ENCODE peak calls at places on chromosomes 16 and 17, in ten cellular contexts. J is left colon; R is stimulated activated CD4-positive, alpha-beta T cell treated with anti-CD3 and anti-CD28 coated beads, TNF-alpha, amount 100 ng/mL, for 24 hours; Q is iris pigment epithelial cell; H is adrenal gland; I is NCI-H2081; E is activated CD8-positive, alpha-beta memory T cell treated with anti-CD3 and anti-CD28 coated beads for 24 hours; W is iPS DF 19.7; B is T-helper 2 cell; V is stimulated activated CD8-positive, alpha-beta memory T cell treated with anti-CD3 and anti-CD28 coated beads, Interleukin-2, amount 100 ng/mL, for 48 hours. M is an unnamed sample.
A peak's percentile ranks its signal among the peaks of the same experiment; 100 is the strongest.

GRCh38 chr16:1080801-1081733 is 8.5 kb downstream of the SSTR5 start:
- DNase-seq in J (no peak), R (no peak), Q (no peak), H (no peak), I (no peak), E (no peak), W (no peak), B (no peak), V (no peak), M (no peak)

GRCh38 chr17:15307686-15308085 is 33.7 kb downstream of the TEKT3 start:
- DNase-seq in J (peak; percentile 8), R (no peak), Q (no peak), H (no peak), I (no peak), E (no peak), W (no peak), B (no peak), V (no peak), M (no peak)

GRCh38 chr16:48277158-48277557 is 29.8 kb upstream of the ABCC11 start:
- DNase-seq in J (peak; percentile 41), R (no peak), Q (no peak), H (no peak), I (peak; percentile 13), E (no peak), W (no peak), B (no peak), V (no peak), M (no peak)

GRCh38 chr17:78237403-78238012 is 6.1 kb downstream of the TMEM235 start:
- DNase-seq in J (no peak), R (no peak), Q (no peak), H (no peak), I (no peak), E (no peak), W (no peak), B (no peak), V (no peak), M (no peak)

GRCh38 chr17:65402513-65403086 is 158.8 kb downstream of the AXIN2 start:
- DNase-seq in J (no peak), R (no peak), Q (no peak), H (no peak), I (no peak), E (no peak), W (no peak), B (no peak), V (no peak), M (no peak)

GRCh38 chr16:86231321-86231995 is 278.9 kb upstream of the FOXF1 start:
- DNase-seq in J (no peak), R (no peak), Q (no peak), H (no peak), I (no peak), E (no peak), W (no peak), B (no peak), V (no peak), M (no peak)

GRCh38 chr17:61617261-61617660 is 26.2 kb upstream of the NACA2 start:
- DNase-seq in J (no peak), R (no peak), Q (no peak), H (no peak), I (no peak), E (no peak), W (no peak), B (no peak), V (no peak), M (no peak)

GRCh38 chr16:84448444-84448843 is 56.0 kb downstream of the MEAK7 start:
- DNase-seq in J (no peak), R (no peak), Q (no peak), H (no peak), I (no peak), E (no peak), W (no peak), B (no peak), V (no peak), M (no peak)

GRCh38 chr16:20952144-20952797 is 51.7 kb downstream of the LYRM1 start:
- DNase-seq in J (no peak), R (no peak), Q (no peak), H (no peak), I (no peak), E (no peak), W (peak; percentile 17), B (no peak), V (no peak), M (no peak)

GRCh38 chr17:34601431-34601830 is 22.0 kb downstream of the TMEM132E start:
- DNase-seq in J (no peak), R (no peak), Q (no peak), H (no peak), I (no peak), E (no peak), W (no peak), B (no peak), V (no peak), M (no peak)

GRCh38 chr16:4110680-4111079 is 5.6 kb downstream of the ADCY9 start:
- DNase-seq in J (peak; percentile 76), R (no peak), Q (no peak), H (no peak), I (no peak), E (no peak), W (no peak), B (no peak), V (no peak), M (no peak)

GRCh38 chr17:32503251-32504165 is 16.7 kb downstream of the CDK5R1 start:
- DNase-seq in J (no peak), R (no peak), Q (peak; percentile 27), H (no peak), I (no peak), E (peak; percentile 73), W (no peak), B (no peak), V (no peak), M (peak; percentile 25)

GRCh38 chr16:77993111-77993571 is 29.2 kb upstream of the CLEC3A start:
- DNase-seq in J (no peak), R (no peak), Q (peak; percentile 59), H (no peak), I (no peak), E (no peak), W (no peak), B (no peak), V (no peak), M (no peak)

GRCh38 chr16:87140211-87141200 is 176.7 kb downstream of the C16orf95 start:
- DNase-seq in J (no peak), R (no peak), Q (no peak), H (no peak), I (no peak), E (no peak), W (no peak), B (no peak), V (no peak), M (no peak)

GRCh38 chr16:75789237-75789636 is 62.9 kb upstream of the CPHXL start:
- DNase-seq in J (no peak), R (no peak), Q (peak; percentile 49), H (no peak), I (peak; percentile 25), E (no peak), W (peak; percentile 2), B (no peak), V (no peak), M (no peak)

GRCh38 chr17:74147436-74147835 is 56.0 kb upstream of the RPL38 start:
- DNase-seq in J (no peak), R (no peak), Q (no peak), H (no peak), I (no peak), E (no peak), W (no peak), B (no peak), V (no peak), M (no peak)

GRCh38 chr16:30896203-30896889 is at the start of gene CTF1:
- DNase-seq in J (peak; percentile 60), R (peak; percentile 24), Q (peak; percentile 88), H (peak; percentile 80), I (no peak), E (no peak), W (peak; percentile 40), B (no peak), V (no peak), M (no peak)

GRCh38 chr17:74059471-74059870 is 144.0 kb upstream of the RPL38 start:
- DNase-seq in J (no peak), R (no peak), Q (no peak), H (no peak), I (peak; percentile 43), E (no peak), W (no peak), B (no peak), V (no peak), M (no peak)

GRCh38 chr17:64491034-64491860 is 5.6 kb downstream of the POLG2 start:
- DNase-seq in J (peak; percentile 60), R (peak; percentile 33), Q (peak; percentile 58), H (peak; percentile 20), I (no peak), E (no peak), W (no peak), B (peak; percentile 9), V (peak; percentile 32), M (peak; percentile 53)

GRCh38 chr16:27723711-27724490 is 174.0 kb downstream of the KATNIP start:
- DNase-seq in J (peak; percentile 31), R (no peak), Q (no peak), H (no peak), I (no peak), E (no peak), W (no peak), B (no peak), V (no peak), M (no peak)

GRCh38 chr16:88264641-88265285 is 118.0 kb upstream of the ZNF469 start:
- DNase-seq in J (peak; percentile 80), R (peak; percentile 52), Q (peak; percentile 94), H (peak; percentile 98), I (no peak), E (peak; percentile 84), W (no peak), B (peak; percentile 28), V (peak; percentile 51), M (peak; percentile 29)

GRCh38 chr16:53864819-53865491 is 161.0 kb downstream of the FTO start:
- DNase-seq in J (no peak), R (no peak), Q (peak; percentile 36), H (no peak), I (no peak), E (no peak), W (no peak), B (no peak), V (no peak), M (no peak)

GRCh38 chr17:21686165-21687015 is 5.9 kb upstream of the KCNJ18 start:
- DNase-seq in J (no peak), R (no peak), Q (no peak), H (no peak), I (no peak), E (no peak), W (no peak), B (no peak), V (no peak), M (no peak)

GRCh38 chr17:19533718-19534561 is at the start of gene SLC47A1:
- DNase-seq in J (peak; percentile 20), R (peak; percentile 32), Q (peak; percentile 24), H (peak; percentile 74), I (peak; percentile 16), E (peak; percentile 63), W (no peak), B (no peak), V (peak; percentile 7), M (peak; percentile 1)

GRCh38 chr16:8403978-8404738 is 186.2 kb downstream of the TMEM114 start:
- DNase-seq in J (no peak), R (no peak), Q (no peak), H (no peak), I (no peak), E (no peak), W (no peak), B (no peak), V (no peak), M (no peak)

GRCh38 chr17:59001158-59001814 is 105.4 kb downstream of the TRIM37 start:
- DNase-seq in J (peak; percentile 32), R (peak; percentile 67), Q (peak; percentile 75), H (peak; percentile 77), I (no peak), E (peak; percentile 70), W (no peak), B (peak; percentile 48), V (peak; percentile 57), M (peak; percentile 59)

GRCh38 chr17:47120521-47121095 is 68.5 kb downstream of the CDC27 start:
- DNase-seq in J (no peak), R (no peak), Q (no peak), H (no peak), I (no peak), E (no peak), W (no peak), B (no peak), V (no peak), M (no peak)

GRCh38 chr17:19531780-19532501 is 1.7 kb upstream of the SLC47A1 start:
- DNase-seq in J (no peak), R (no peak), Q (no peak), H (peak; percentile 5), I (no peak), E (no peak), W (no peak), B (no peak), V (no peak), M (no peak)

M was measured in activated CD4-positive, alpha-beta T cell treated with anti-CD3 and anti-CD28 coated beads, Interleukin-2, amount 50 U/mL, for 1 hour.